ENCODE peak calls at places on chromosomes 1 and 21, in four cellular contexts. Z is mesenchymal stem cell, K is H1, U is neuronal stem cell. I is an unnamed sample. For H3K36me3, the result is how much of the 10 kb centered on the place peaks cover.

GRCh38 chr1:201748331-201748730 is 80.6 kb upstream of the IPO9 start:
- DNase-seq in Z (peak), K (no peak), U (no peak), I (peak)

GRCh38 chr21:31848339-31848985 is 24.4 kb upstream of the HUNK start:
- DNase-seq in Z (no peak), K (no peak), U (no peak), I (no peak)

GRCh38 chr1:8198522-8198921 is 119.4 kb upstream of the SLC45A1 start:
- DNase-seq in Z (no peak), K (no peak), U (no peak), I (no peak)

GRCh38 chr1:74964508-74964907 is 169.7 kb upstream of the LHX8 start:
- DNase-seq in Z (no peak), K (no peak), U (no peak), I (no peak)

GRCh38 chr1:93964777-93965200 is 55.6 kb upstream of the GCLM start:
- DNase-seq in Z (no peak), K (no peak), U (no peak), I (no peak)

GRCh38 chr1:116674761-116675160 is 7.2 kb upstream of the IGSF3 start:
- DNase-seq in Z (no peak), K (no peak), U (no peak), I (peak)

GRCh38 chr1:245016700-245017099 is 138.1 kb upstream of the KIF26B start:
- DNase-seq in Z (no peak), K (no peak), U (no peak), I (no peak)

GRCh38 chr1:213474054-213474453 is 423.0 kb downstream of the RPS6KC1 start:
- DNase-seq in Z (no peak), K (no peak), U (no peak), I (no peak)

GRCh38 chr1:204286323-204286714 is 72.5 kb upstream of the GOLT1A start:
- DNase-seq in Z (no peak), K (no peak), U (no peak), I (no peak)

GRCh38 chr1:221366495-221367095 is 375.3 kb downstream of the DUSP10 start:
- DNase-seq in Z (peak), K (no peak), U (no peak), I (no peak)

GRCh38 chr1:105909811-105910210 is 1146.7 kb upstream of the PRMT6 start:
- DNase-seq in Z (no peak), K (no peak), U (no peak), I (no peak)

GRCh38 chr1:185338719-185339622 is 21.9 kb upstream of the IVNS1ABP start:
- DNase-seq in Z (peak), K (no peak), U (no peak), I (no peak)

GRCh38 chr21:39317134-39318090 is 4.0 kb upstream of the BRWD1 start:
- DNase-seq in Z (no peak), K (no peak), U (no peak), I (peak)

GRCh38 chr1:27544818-27545612 is 55.0 kb upstream of the WASF2 start:
- DNase-seq in Z (peak), K (no peak), U (no peak), I (no peak)

GRCh38 chr1:236810018-236810417 is 14.9 kb downstream of the MTR start:
- DNase-seq in Z (no peak), K (no peak), U (no peak), I (no peak)

GRCh38 chr1:230376296-230376695 is 49.8 kb downstream of the PGBD5 start:
- DNase-seq in Z (no peak), K (no peak), U (no peak), I (no peak)

GRCh38 chr1:14956579-14957195 is 196.9 kb upstream of the TMEM51 start:
- DNase-seq in Z (no peak), K (no peak), U (no peak), I (no peak)

GRCh38 chr1:202873026-202873425 is 15.9 kb downstream of the RABIF start:
- DNase-seq in Z (no peak), K (no peak), U (no peak), I (no peak)

GRCh38 chr1:154719586-154720327 is 111.8 kb upstream of the ADAR start:
- DNase-seq in Z (no peak), K (no peak), U (no peak), I (no peak)

GRCh38 chr1:21514245-21514644 is 5.0 kb downstream of the ALPL start:
- DNase-seq in Z (no peak), K (no peak), U (no peak), I (no peak)

GRCh38 chr1:197521118-197521739 is 253.2 kb downstream of the CRB1 start:
- DNase-seq in Z (peak), K (no peak), U (peak), I (peak)

GRCh38 chr1:91120421-91120820 is 98.6 kb upstream of the ZNF644 start:
- DNase-seq in Z (no peak), K (no peak), U (no peak), I (peak)

GRCh38 chr1:202282017-202282335 is 59.8 kb downstream of the UBE2T start:
- DNase-seq in Z (no peak), K (no peak), U (no peak), I (no peak)

GRCh38 chr1:114564141-114564540 is 17.3 kb downstream of the BCAS2 start:
- DNase-seq in Z (no peak), K (no peak), U (no peak), I (no peak)

GRCh38 chr1:212698467-212699103 is 1.1 kb downstream of the BATF3 start:
- DNase-seq in Z (no peak), K (no peak), U (no peak), I (peak)

GRCh38 chr1:152906023-152906565 is 2.3 kb upstream of the IVL start:
- DNase-seq in Z (no peak), K (no peak), U (no peak), I (peak)

GRCh38 chr1:39317111-39317510 is 112.6 kb downstream of the MACF1 start:
- DNase-seq in Z (no peak), K (no peak), U (no peak), I (no peak)

GRCh38 chr1:219582310-219582709 is 30.6 kb downstream of the ZC3H11B start:
- DNase-seq in Z (peak), K (no peak), U (no peak), I (no peak)

GRCh38 chr1:24981632-24982007 is 51.5 kb upstream of the RUNX3 start:
- DNase-seq in Z (no peak), K (no peak), U (no peak), I (no peak)

GRCh38 chr1:34926156-34926555 is 3.3 kb downstream of the DLGAP3 start:
- DNase-seq in Z (no peak), K (peak), U (no peak), I (no peak)

GRCh38 chr1:172758242-172758641 is 99.3 kb downstream of the FASLG start:
- DNase-seq in Z (no peak), K (no peak), U (no peak), I (no peak)

GRCh38 chr1:172764378-172764777 is 105.5 kb downstream of the FASLG start:
- DNase-seq in Z (no peak), K (no peak), U (no peak), I (no peak)

GRCh38 chr1:172761581-172762025 is 102.7 kb downstream of the FASLG start:
- DNase-seq in Z (no peak), K (no peak), U (no peak), I (peak)

GRCh38 chr1:172763088-172763487 is 104.2 kb downstream of the FASLG start:
- DNase-seq in Z (no peak), K (no peak), U (no peak), I (no peak)

GRCh38 chr1:172762087-172762486 is 103.2 kb downstream of the FASLG start:
- DNase-seq in Z (no peak), K (no peak), U (no peak), I (no peak)
- H2BK12ac ChIP-seq in Z (no peak), K (no peak), U (no peak), I (no peak)

GRCh38 chr21:46399686-46400085 is 59.0 kb upstream of the DIP2A start:
- DNase-seq in Z (no peak), K (no peak), U (no peak), I (no peak)
- H3K36me3 ChIP-seq in Z (half or more), K (under half), U (half or more), I (half or more)

GRCh38 chr1:78275906-78276690 is 214.7 kb upstream of the PTGFR start:
- DNase-seq in Z (no peak), K (no peak), U (no peak), I (no peak)

GRCh38 chr1:78277253-78277652 is 213.5 kb upstream of the PTGFR start:
- DNase-seq in Z (peak), K (no peak), U (no peak), I (no peak)

GRCh38 chr1:78281580-78281979 is 209.2 kb upstream of the PTGFR start:
- DNase-seq in Z (no peak), K (no peak), U (no peak), I (no peak)

GRCh38 chr1:78280626-78281025 is 210.1 kb upstream of the PTGFR start:
- DNase-seq in Z (no peak), K (no peak), U (no peak), I (no peak)

GRCh38 chr1:78279051-78279450 is 211.7 kb upstream of the PTGFR start:
- DNase-seq in Z (peak), K (no peak), U (no peak), I (no peak)
- H3K4me2 ChIP-seq in Z (no peak), K (no peak), U (no peak), I (no peak)

GRCh38 chr1:47178020-47178419 is 11.8 kb downstream of the PDZK1IP1 start:
- DNase-seq in Z (no peak), K (no peak), U (no peak), I (no peak)

GRCh38 chr1:47179023-47179987 is 10.5 kb downstream of the PDZK1IP1 start:
- DNase-seq in Z (peak), K (peak), U (peak), I (peak)

GRCh38 chr1:47180603-47181094 is 9.2 kb downstream of the PDZK1IP1 start:
- DNase-seq in Z (no peak), K (no peak), U (no peak), I (no peak)

GRCh38 chr1:47179988-47180563 is 9.8 kb downstream of the PDZK1IP1 start:
- DNase-seq in Z (no peak), K (no peak), U (no peak), I (no peak)

DNA sequence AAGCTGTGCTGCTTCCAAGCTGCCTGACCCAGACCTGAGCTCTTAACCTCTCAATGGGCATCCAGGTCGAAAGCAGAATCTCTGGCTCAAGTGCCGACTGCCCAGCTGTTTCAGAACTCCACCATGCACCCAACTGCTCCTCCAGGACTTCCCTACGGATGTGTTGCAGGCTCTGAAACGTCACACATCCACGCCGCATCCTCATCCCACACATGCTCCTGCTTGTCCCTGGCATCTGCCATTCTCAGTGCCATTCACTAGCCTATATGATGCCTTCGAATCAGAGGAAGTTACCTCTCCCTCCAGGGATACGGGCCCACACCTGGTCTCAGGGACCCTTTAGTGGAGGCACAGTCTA is 11.2 kb downstream of the PDZK1IP1 start:
- DNase-seq in Z (no peak), K (no peak), U (no peak), I (no peak)
- H2BK12ac ChIP-seq in Z (no peak), K (peak), U (no peak), I (no peak)

DNA sequence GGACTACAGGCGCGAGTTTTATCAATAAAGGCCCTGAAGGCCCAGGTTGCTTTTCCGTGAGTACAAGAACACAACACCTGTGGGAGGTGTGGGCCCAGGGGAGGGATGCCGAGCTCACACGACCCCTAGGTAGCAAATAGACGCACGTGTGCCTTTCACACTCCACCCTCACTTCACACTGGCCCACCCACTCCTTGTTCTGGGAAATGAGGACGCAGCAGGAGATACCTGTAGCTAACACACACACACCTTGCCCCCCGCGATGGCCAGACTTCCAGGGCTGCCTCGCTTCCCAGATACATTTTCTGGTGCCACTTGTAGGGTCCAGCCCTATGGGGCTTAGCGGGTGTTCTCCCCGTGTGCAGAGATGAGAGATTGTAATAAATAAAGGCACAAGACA is 4.3 kb upstream of the CCDC27 start:
- DNase-seq in Z (no peak), K (no peak), U (no peak), I (no peak)
- H3K36me3 ChIP-seq in Z (under half), K (under half), U (under half), I (under half)

GRCh38 chr21:45319461-45320211 is 31.9 kb upstream of the POFUT2 start:
- DNase-seq in Z (peak), K (no peak), U (no peak), I (no peak)
- H3K4me2 ChIP-seq in Z (no peak), K (no peak), U (no peak), I (no peak)

I was measured in trophoblast cell.